ENCODE peak calls at places on chromosomes 7 and 10, in six cellular contexts. Q, B, Y, N, T and R are unnamed samples.

GRCh38 chr7:37201003-37201875 is 247.4 kb downstream of the ELMO1 start:
- DNase-seq in N (peak), Y (peak), Q (peak), B (peak), T (peak), R (no peak)

GRCh38 chr7:22201182-22201880 is 155.6 kb downstream of the RAPGEF5 start:
- DNase-seq in N (no peak), Y (no peak), Q (no peak), B (no peak), T (no peak), R (no peak)

GRCh38 chr10:69845574-69846251 is 44.0 kb downstream of the COL13A1 start:
- DNase-seq in N (no peak), B (no peak), T (no peak), Y (no peak), Q (no peak), R (no peak)

GRCh38 chr10:24908793-24909423 is 43.5 kb downstream of the PRTFDC1 start:
- DNase-seq in T (no peak), Y (peak), Q (no peak), N (no peak), B (no peak), R (no peak)

GRCh38 chr7:54541941-54542618 is at the start of gene VSTM2A:
- DNase-seq in T (no peak), Q (no peak), B (peak), Y (no peak), N (no peak), R (no peak)

GRCh38 chr7:103141753-103142404 is 7.0 kb downstream of the NAPEPLD start:
- DNase-seq in B (no peak), Q (no peak), T (no peak), N (no peak), Y (no peak), R (no peak)

GRCh38 chr10:93593254-93593653 is 7.8 kb downstream of the RBP4 start:
- DNase-seq in Y (no peak), N (no peak), T (no peak), Q (no peak), B (no peak), R (no peak)

GRCh38 chr7:124031919-124032318 is 948 bp downstream of the TMEM229A start:
- DNase-seq in N (no peak), B (no peak), Q (no peak), Y (no peak), T (no peak), R (no peak)

GRCh38 chr7:122913608-122914007 is 27.3 kb upstream of the CADPS2 start:
- DNase-seq in T (no peak), Y (no peak), B (no peak), Q (no peak), N (no peak), R (no peak)

GRCh38 chr10:53893061-53893460 is 908.0 kb downstream of the PCDH15 start:
- DNase-seq in Y (no peak), T (no peak), N (no peak), Q (no peak), B (no peak), R (no peak)

GRCh38 chr7:35253680-35254495 is at the start of gene TBX20:
- DNase-seq in Y (no peak), T (no peak), B (no peak), N (no peak), Q (peak), R (no peak)

GRCh38 chr7:43199761-43200160 is 87.3 kb downstream of the HECW1 start:
- DNase-seq in Y (peak), B (no peak), Q (no peak), N (no peak), T (no peak), R (no peak)

GRCh38 chr7:18151419-18151818 is 123.8 kb upstream of the PRPS1L1 start:
- DNase-seq in T (no peak), Q (no peak), N (no peak), B (no peak), Y (peak), R (no peak)

GRCh38 chr7:954330-955238 is at the start of gene ADAP1:
- DNase-seq in B (peak), Q (peak), N (no peak), Y (peak), T (peak), R (no peak)

GRCh38 chr10:75754096-75754495 is 322.7 kb downstream of the LRMDA start:
- DNase-seq in T (no peak), B (no peak), Y (no peak), N (no peak), Q (no peak), R (no peak)